ENCODE peak calls at places on chromosomes 5 and 9, in six cellular contexts. H is stomach, I is ovary, Z is fibroblast of lung, Y is heart right ventricle, J is suprapubic skin. A is an unnamed sample. For H3K4me1, the result is how much of the 10 kb centered on the place peaks cover.

GRCh38 chr5:42824347-42824976 is 12.8 kb upstream of the SELENOP start:
- DNase-seq in J (no peak), Z (no peak), I (no peak), Y (no peak), H (no peak), A (no peak)

GRCh38 chr5:759781-760362 is 24.7 kb downstream of the ZDHHC11B start:
- DNase-seq in H (peak), Z (no peak), Y (no peak), I (peak), J (peak), A (peak)

GRCh38 chr5:171596391-171596878 is 177.0 kb downstream of the FGF18 start:
- DNase-seq in Y (peak), H (no peak), I (peak), J (peak), Z (peak), A (no peak)

GRCh38 chr9:6194934-6195333 is 20.7 kb upstream of the IL33 start:
- DNase-seq in I (no peak), J (no peak), Z (no peak), H (no peak), Y (no peak), A (no peak)

GRCh38 chr9:37549527-37549926 is 26.7 kb downstream of the FBXO10 start:
- DNase-seq in H (no peak), J (no peak), Z (peak), Y (no peak), I (no peak), A (no peak)

GRCh38 chr5:111691508-111691907 is 65.5 kb downstream of the NREP start:
- DNase-seq in Z (no peak), J (no peak), Y (no peak), I (no peak), H (no peak), A (no peak)

GRCh38 chr5:157100140-157100679 is 8.6 kb downstream of the HAVCR2 start:
- DNase-seq in Y (no peak), I (no peak), H (no peak), Z (peak), J (no peak), A (no peak)

GRCh38 chr9:113807173-113808061 is 68.7 kb upstream of the ZNF618 start:
- DNase-seq in Y (peak), H (peak), J (no peak), I (peak), Z (peak), A (no peak)

GRCh38 chr5:107468286-107468685 is 202.5 kb downstream of the EFNA5 start:
- DNase-seq in Y (no peak), H (no peak), Z (no peak), I (no peak), J (no peak), A (no peak)

GRCh38 chr5:68187268-68188055 is 28.1 kb upstream of the PIK3R1 start:
- DNase-seq in I (peak), J (no peak), Y (peak), Z (peak), H (no peak), A (no peak)

GRCh38 chr5:173148354-173148753 is 4.0 kb downstream of the BNIP1 start:
- DNase-seq in J (no peak), I (no peak), Y (no peak), H (no peak), Z (no peak), A (no peak)

GRCh38 chr9:80605129-80605528 is 1033.4 kb downstream of the TLE4 start:
- DNase-seq in Y (no peak), H (no peak), I (no peak), Z (peak), J (no peak), A (no peak)

GRCh38 chr5:147037517-147038205 is 159.1 kb upstream of the PPP2R2B start:
- DNase-seq in Y (no peak), Z (peak), H (no peak), J (no peak), I (no peak), A (peak)

GRCh38 chr9:114989600-114990410 is 59.4 kb upstream of the TNFSF8 start:
- DNase-seq in Z (no peak), Y (no peak), I (no peak), H (no peak), J (no peak), A (no peak)

GRCh38 chr5:141869514-141869913 is 8.7 kb downstream of the PCDH1 start:
- DNase-seq in I (no peak), Y (no peak), Z (no peak), J (no peak), H (peak), A (peak)

GRCh38 chr9:18888241-18888794 is 144.7 kb downstream of the SAXO1 start:
- DNase-seq in H (no peak), Z (peak), Y (peak), J (no peak), I (no peak), A (no peak)

GRCh38 chr5:170429014-170429413 is 39.8 kb upstream of the KCNMB1 start:
- DNase-seq in H (no peak), Y (no peak), J (no peak), Z (peak), I (no peak), A (no peak)

GRCh38 chr5:154878642-154879335 is 20.4 kb downstream of the CNOT8 start:
- DNase-seq in J (no peak), Y (no peak), Z (peak), H (no peak), I (no peak), A (no peak)

GRCh38 chr9:89731262-89731980 is 126.6 kb downstream of the GADD45G start:
- DNase-seq in Z (no peak), J (no peak), I (no peak), Y (no peak), H (no peak), A (no peak)

GRCh38 chr9:135804588-135805421 is 102.5 kb downstream of the CAMSAP1 start:
- DNase-seq in I (no peak), Z (peak), Y (no peak), H (no peak), J (no peak), A (no peak)

GRCh38 chr9:81183763-81184162 is 505.6 kb downstream of the TLE1 start:
- DNase-seq in Z (peak), H (no peak), I (no peak), Y (no peak), J (no peak), A (no peak)

GRCh38 chr5:74529101-74529500 is 111.4 kb downstream of the ENC1 start:
- DNase-seq in J (no peak), Y (no peak), H (no peak), Z (peak), I (no peak), A (no peak)

GRCh38 chr9:107810493-107810931 is 320.9 kb upstream of the KLF4 start:
- DNase-seq in I (no peak), H (no peak), Z (peak), Y (no peak), J (no peak), A (no peak)

GRCh38 chr9:34514816-34515215 is 8.0 kb downstream of the ENHO start:
- DNase-seq in Y (no peak), Z (no peak), I (no peak), H (no peak), J (peak), A (peak)

GRCh38 chr5:31993182-31993961 is 180.7 kb downstream of the GOLPH3 start:
- DNase-seq in J (no peak), Z (peak), H (no peak), I (no peak), Y (no peak), A (no peak)

GRCh38 chr9:108780949-108781734 is 74.6 kb downstream of the ACTL7B start:
- DNase-seq in Y (no peak), I (no peak), J (no peak), H (no peak), Z (no peak), A (no peak)

GRCh38 chr5:1376921-1377320 is 32.0 kb upstream of the CLPTM1L start:
- DNase-seq in Y (no peak), J (no peak), Z (no peak), I (no peak), H (no peak), A (no peak)

GRCh38 chr9:107228648-107229047 is 54.4 kb upstream of the RAD23B start:
- DNase-seq in I (no peak), J (no peak), H (no peak), Y (no peak), Z (no peak), A (no peak)

GRCh38 chr5:63524281-63524680 is 438.0 kb downstream of the HTR1A start:
- DNase-seq in J (no peak), I (no peak), Z (no peak), Y (no peak), H (no peak), A (no peak)

GRCh38 chr9:71767421-71768321 is 642 bp downstream of the CEMIP2 start:
- DNase-seq in J (peak), Y (peak), I (no peak), Z (peak), H (peak), A (no peak)

GRCh38 chr5:133397432-133397831 is 214.9 kb downstream of the FSTL4 start:
- DNase-seq in Z (no peak), J (peak), H (no peak), Y (no peak), I (no peak), A (no peak)

GRCh38 chr9:125631391-125632085 is 75.5 kb downstream of the MAPKAP1 start:
- DNase-seq in Z (peak), H (no peak), I (no peak), J (no peak), Y (no peak), A (no peak)

GRCh38 chr5:168867271-168867670 is 288.1 kb upstream of the PANK3 start:
- DNase-seq in Y (no peak), I (no peak), Z (no peak), J (no peak), H (no peak), A (no peak)

GRCh38 chr9:137465000-137465769 is 6.1 kb upstream of the NSMF start:
- DNase-seq in I (no peak), Z (no peak), Y (peak), H (no peak), J (no peak), A (peak)

GRCh38 chr5:6775595-6775994 is 62.4 kb downstream of the TENT4A start:
- DNase-seq in I (no peak), Z (no peak), Y (no peak), H (no peak), J (no peak), A (no peak)

GRCh38 chr5:172562443-172562842 is 78.6 kb upstream of the NEURL1B start:
- DNase-seq in Z (no peak), Y (no peak), I (no peak), J (no peak), H (no peak), A (no peak)

GRCh38 chr5:154005648-154006047 is 33.1 kb downstream of the FAM114A2 start:
- DNase-seq in J (no peak), Y (no peak), H (no peak), I (no peak), Z (no peak), A (no peak)

GRCh38 chr9:33165263-33166151 is 1.6 kb downstream of the B4GALT1 start:
- DNase-seq in I (peak), Z (peak), J (no peak), Y (peak), H (peak), A (no peak)

GRCh38 chr5:96716007-96716406 is 53.8 kb downstream of the CAST start:
- DNase-seq in I (no peak), J (no peak), Y (no peak), Z (no peak), H (no peak), A (no peak)
- H3K27ac ChIP-seq in I (no peak), J (peak), Y (peak), Z (no peak), H (peak), A (no peak)

DNA sequence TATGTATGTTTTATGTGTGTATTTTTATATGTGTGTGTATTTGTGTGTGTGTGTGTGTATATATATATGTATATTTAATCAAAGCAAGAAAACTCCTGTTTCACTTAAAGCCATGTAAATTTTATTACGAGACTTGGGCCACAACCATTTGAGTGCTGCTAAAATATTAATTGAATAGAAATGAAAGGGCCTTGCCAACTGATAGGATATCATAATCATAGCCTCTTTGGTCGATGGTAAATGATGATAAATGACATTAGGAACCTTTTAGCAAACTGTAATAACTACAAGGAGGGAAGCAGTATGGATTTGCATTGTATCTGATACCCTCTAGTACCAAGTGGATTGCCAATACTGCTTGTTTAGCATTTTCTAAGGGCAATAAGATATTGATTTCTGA is 7.9 kb downstream of the TLE4 start:
- DNase-seq in Z (no peak), J (no peak), Y (no peak), I (no peak), H (no peak), A (no peak)
- H3K4me1 ChIP-seq in Z (under half), J (under half), Y (half or more), I (under half), H (half or more), A (under half)

DNA sequence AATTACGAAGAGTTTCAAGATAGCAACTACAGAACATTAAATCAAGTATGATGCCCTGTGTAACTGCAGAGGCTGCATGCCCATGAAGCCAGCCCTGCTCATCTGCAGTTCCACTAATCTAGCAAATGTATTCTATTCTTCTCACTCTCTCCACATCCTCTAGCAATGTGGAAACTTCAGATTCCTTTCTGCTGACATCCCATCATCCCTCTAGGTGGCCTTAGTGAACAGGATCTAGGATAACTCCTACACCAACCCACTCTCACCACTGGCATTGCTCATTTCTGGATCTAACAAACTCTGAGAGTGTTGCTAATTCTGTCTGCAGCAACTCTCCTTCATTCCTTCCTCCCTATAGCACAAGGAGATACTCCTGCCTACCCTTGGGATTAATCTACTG is 80.8 kb downstream of the FAM81B start:
- DNase-seq in H (no peak), Z (peak), Y (no peak), J (no peak), I (no peak), A (no peak)
- TF ChIP-seq CTCF in H (no peak), Z (no peak), Y (no peak), J (no peak), I (no peak), A (no peak)

DNA sequence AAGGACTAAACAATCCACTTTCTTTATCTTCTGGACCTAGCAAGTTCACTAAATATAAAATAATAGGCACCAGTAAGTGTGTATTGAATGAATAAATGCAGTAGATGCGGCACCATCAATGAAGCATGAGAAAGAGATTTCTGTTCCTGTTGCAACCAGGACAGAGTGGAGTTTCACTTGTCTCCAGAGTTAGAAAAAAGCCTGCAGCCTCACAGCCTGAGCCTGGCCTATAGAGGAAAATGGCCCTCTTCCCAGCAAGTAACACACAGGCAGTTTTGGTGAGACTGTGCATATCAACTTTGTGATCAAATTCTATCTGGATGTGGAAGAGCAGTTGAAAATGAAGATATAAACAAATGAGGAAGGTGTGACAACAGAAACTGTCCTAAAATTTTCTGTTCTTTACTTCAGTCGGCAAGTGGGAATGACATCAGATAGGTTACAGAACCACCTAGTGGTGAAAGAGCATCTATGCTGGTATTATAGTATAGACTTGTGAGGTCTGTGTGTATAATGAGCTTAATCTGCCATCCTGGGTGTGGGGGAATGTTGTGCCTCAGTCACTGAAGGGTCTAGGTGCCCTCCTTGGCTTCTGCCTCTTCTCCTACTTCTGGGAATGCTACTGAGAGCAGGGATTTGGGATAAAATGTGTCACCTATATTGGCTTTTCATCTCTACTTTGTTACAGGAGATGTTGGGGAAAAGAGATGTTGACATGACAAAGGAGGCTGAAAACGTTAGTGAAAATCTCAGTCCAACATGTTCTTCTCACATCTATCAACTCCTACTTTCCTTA is 28.2 kb downstream of the YIPF5 start:
- DNase-seq in J (no peak), H (no peak), Z (peak), Y (no peak), I (no peak), A (no peak)
- H3K27ac ChIP-seq in J (no peak), H (no peak), Z (no peak), Y (no peak), I (no peak), A (no peak)

DNA sequence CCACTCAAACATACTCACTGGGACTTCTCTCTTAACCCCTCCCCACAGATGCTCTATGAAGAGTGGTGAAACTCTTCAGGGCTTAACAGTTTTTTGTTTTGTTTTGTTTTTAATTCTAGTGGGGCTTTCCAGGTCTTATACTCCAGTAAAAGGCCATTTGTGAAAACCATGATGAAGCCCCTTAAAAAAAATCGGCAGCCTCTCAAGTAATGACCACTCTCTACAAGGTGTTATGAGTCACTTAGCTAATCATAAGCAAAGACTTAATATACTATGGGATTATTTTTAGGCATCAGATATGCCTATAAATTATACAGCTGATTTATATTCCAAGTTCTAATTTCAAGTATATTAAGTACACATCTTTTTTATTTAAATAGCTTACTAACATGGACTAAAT is 607.9 kb downstream of the RAB3C start:
- DNase-seq in Y (no peak), J (no peak), Z (no peak), H (no peak), I (no peak), A (no peak)
- H3K4me1 ChIP-seq in Y (under half), J (under half), Z (under half), H (under half), I (under half), A (under half)

DNA sequence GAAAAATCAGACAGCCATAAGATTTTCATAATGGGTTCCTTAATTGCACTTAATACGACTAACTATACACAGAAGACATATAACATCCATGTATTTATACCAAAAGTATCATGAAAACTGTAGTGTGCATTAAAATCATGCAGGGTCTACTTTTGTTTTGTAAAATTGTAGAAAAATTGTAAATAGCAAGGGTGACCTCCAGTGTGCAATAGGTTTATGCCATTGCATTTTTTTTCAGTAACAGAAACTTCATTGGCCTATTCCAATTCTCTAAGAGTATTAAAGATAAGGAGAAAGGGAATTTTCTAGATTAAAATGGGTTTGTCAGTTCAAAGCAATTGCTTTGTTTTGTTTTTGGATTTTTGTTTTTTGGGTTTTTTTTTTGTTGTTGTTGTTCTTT is 307.5 kb downstream of the KIAA0825 start:
- DNase-seq in I (no peak), J (no peak), Z (no peak), H (no peak), Y (no peak), A (no peak)
- TF ChIP-seq CTCF in I (no peak), J (no peak), Z (no peak), H (no peak), Y (no peak), A (peak)

DNA sequence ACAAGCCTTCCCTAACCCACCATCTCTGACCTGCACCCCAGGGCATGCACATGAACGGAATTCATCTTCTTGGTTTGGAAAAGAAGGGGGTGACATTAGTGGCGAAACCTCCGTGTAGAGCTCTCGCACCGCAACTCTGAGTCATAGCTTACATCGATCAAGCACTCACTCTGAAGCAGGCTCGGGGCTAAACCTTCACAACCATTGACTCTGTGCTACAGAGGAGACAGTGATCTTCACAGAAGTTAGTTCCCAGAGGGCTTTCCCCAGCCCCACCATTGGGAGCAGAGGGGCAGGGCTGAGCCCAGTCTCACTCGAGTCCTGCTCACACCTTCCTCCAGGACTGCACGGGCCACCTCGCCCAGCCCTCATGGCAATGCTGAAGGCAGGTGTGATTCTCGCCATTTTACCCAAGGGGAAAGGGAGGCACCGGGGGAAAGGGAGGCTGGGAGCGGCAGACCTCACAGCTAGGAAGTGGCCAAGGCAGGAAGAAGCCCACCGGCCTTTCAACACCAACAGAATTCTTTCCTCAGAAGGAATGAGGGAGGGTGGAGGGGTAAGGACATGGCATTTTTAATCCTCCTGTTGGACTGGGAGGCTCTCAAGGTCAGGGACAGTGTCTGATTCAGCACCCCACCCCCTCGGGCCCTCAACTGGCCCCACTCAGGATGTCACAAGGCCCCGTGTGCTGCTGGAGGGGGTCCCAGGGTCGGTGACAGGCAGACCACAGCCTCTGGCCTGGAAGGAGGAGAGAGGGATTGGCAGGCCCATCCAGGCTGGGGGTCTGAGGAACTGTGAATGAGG is 25.9 kb upstream of the IL17B start:
- DNase-seq in Y (no peak), Z (peak), I (no peak), H (no peak), J (no peak), A (no peak)
- H3K27ac ChIP-seq in Y (peak), Z (peak), I (peak), H (peak), J (peak), A (no peak)